ENCODE peak calls at places on chromosome 15, in seven cellular contexts. P, U, J, F, N, V and Q are unnamed samples.

GRCh38 chr15:39781967-39782292 is 711 bp downstream of the FSIP1 start:
- DNase-seq in U (no peak), F (peak; percentile 32), V (no peak), N (no peak), P (no peak), J (no peak), Q (no peak)

GRCh38 chr15:71314956-71315537 is 199.8 kb downstream of the THSD4 start:
- DNase-seq in N (no peak), U (no peak), J (no peak), P (peak; percentile 58), V (no peak), F (no peak), Q (no peak)

GRCh38 chr15:99566157-99566900 is 545 bp downstream of the MEF2A start:
- DNase-seq in U (no peak), V (peak; percentile 41), F (no peak), J (peak; percentile 33), N (peak; percentile 50), P (peak; percentile 66), Q (no peak)

GRCh38 chr15:100029045-100029444 is 295.8 kb upstream of the LYSMD4 start:
- DNase-seq in V (no peak), U (no peak), P (no peak), J (no peak), N (no peak), F (no peak), Q (no peak)

GRCh38 chr15:75904241-75904631 is 558 bp downstream of the FBXO22 start:
- DNase-seq in P (peak; percentile 76), V (peak; percentile 50), N (no peak), J (peak; percentile 56), F (no peak), U (no peak), Q (no peak)

GRCh38 chr15:38699633-38700230 is 135.1 kb upstream of the RASGRP1 start:
- DNase-seq in P (no peak), U (no peak), V (peak; percentile 76), F (no peak), J (peak; percentile 71), N (peak; percentile 34), Q (no peak)

GRCh38 chr15:51924146-51925068 is 47.2 kb downstream of the LEO1 start:
- DNase-seq in N (peak; percentile 57), J (no peak), V (no peak), P (no peak), U (no peak), F (no peak), Q (no peak)

GRCh38 chr15:86002444-86002843 is 77.2 kb upstream of the AGBL1 start:
- DNase-seq in U (no peak), V (no peak), N (no peak), F (no peak), P (no peak), J (no peak), Q (no peak)

GRCh38 chr15:89768071-89768500 is 8.0 kb upstream of the MESP2 start:
- DNase-seq in U (no peak), N (peak; percentile 58), V (peak; percentile 46), F (no peak), P (peak; percentile 49), J (no peak), Q (no peak)

GRCh38 chr15:29322407-29322806 is 52.8 kb upstream of the NSMCE3 start:
- DNase-seq in J (peak; percentile 23), U (no peak), P (no peak), N (no peak), F (no peak), V (no peak), Q (peak; percentile 7)

GRCh38 chr15:90101969-90102890 is at the start of gene IDH2:
- DNase-seq in F (peak; percentile 81), J (peak; percentile 87), P (peak; percentile 89), U (no peak), N (peak; percentile 91), V (peak; percentile 87), Q (no peak)

GRCh38 chr15:34154725-34155204 is 52.9 kb downstream of the PGBD4 start:
- DNase-seq in U (no peak), N (no peak), P (no peak), F (no peak), J (no peak), V (no peak), Q (no peak)

DNA sequence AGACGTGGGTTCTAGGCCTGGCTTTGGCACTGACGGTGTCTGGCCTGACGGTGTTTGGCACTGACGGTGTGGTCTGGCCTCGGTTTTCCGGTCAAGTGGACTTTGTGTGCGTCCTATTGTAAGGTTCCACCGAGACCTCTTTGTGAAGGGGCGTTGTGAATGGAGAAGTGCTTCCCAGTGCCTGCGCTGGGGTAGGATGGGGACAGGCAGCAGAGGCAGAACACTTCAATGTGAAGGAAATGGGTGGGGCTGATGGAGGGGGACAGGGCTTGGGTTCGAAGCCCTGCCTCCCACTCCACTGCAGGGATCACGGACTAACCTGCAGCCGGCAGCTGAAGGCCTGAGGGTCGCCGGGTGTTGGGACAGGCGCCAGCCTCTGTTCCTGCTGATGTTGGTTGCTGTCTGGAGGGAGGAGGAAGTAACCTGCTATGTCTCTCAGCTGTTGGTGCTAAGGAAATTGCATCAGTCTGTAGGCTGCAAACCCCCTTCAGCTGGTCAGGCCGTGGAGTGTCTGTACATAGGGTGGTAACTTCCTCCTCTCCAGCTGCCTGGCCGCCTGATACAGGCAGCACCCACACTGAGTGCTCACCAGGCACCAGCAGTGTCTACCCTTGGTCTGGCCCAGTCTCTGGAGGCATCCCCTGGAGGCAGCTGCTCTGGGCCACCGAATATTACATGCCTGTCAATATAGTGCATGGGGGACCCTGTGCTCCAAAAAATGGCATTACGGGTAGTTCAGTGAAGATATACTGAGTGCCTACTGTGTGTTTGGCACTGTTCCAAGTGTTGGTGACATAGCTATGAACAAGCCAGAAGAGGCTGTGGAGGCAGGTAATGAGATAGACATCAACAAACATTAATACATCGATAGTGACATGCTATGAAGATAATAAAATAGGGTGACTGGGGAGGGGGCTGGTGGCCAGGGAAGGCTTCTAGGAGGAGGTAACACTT is 1.1 kb downstream of the TM6SF1 start:
- DNase-seq in U (peak; percentile 24), N (peak; percentile 68), V (peak; percentile 41), F (no peak), P (no peak), J (peak; percentile 90), Q (no peak)
- H3K4me3 ChIP-seq in U (peak overlapping the region; percentile 67), N (no peak overlapping the region), V (no peak overlapping the region), F (no peak overlapping the region), P (no peak overlapping the region), J (peak overlapping the region; percentile 77), Q (peak overlapping the region; percentile 55)

DNA sequence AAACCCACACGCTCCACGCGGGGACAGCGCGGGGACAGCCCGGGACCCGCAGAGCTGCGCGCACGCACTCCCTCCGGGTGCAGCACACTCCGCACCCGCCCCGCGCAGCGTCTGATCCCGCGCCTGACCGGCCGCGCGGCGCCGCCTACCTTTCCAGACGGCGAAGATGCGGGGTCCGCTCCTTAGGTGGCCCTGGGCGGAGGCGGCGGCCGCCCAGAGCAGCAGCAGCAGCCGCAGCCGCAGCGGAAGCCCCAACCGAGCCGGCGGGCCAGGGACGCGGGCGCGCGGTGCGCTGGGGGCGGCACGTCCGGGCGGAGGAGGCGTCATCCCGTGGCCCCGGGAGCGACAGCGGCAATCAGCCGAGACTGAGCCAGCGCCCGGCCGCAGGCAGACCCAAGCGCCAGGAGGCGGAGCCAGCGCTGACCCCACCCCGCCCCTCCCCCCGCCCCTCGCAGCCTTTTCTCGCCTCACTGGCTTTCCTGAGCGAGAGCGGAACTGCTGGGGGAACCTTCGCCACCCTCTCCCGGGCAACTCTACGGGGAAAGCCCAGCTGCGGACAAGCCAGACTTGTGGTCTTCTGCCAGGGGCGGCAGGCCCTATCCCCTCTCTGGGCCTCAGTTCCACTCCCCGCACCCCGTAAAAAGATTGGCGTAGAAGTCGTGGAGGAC is at the start of gene SEMA7A:
- DNase-seq in V (peak; percentile 84), U (peak; percentile 57), J (peak; percentile 70), N (peak; percentile 88), F (peak; percentile 86), P (peak; percentile 85), Q (peak; percentile 96)
- TF ChIP-seq POLR2A in V (peak; percentile 9), U (peak; percentile 98), J (peak; percentile 38), N (no peak), F (peak; percentile 69), P (peak; percentile 35), Q (no peak)

GRCh38 chr15:25057574-25057973 is 102.8 kb downstream of the SNRPN start:
- DNase-seq in V (no peak), F (no peak), N (no peak), U (no peak), J (no peak), P (peak; percentile 7), Q (no peak)

GRCh38 chr15:25055356-25056068 is 100.7 kb downstream of the SNRPN start:
- DNase-seq in V (no peak), P (peak; percentile 20), F (no peak), U (no peak), J (no peak), N (no peak), Q (peak; percentile 70)

GRCh38 chr15:25058080-25058785 is 103.4 kb downstream of the SNRPN start:
- DNase-seq in F (no peak), P (peak; percentile 20), V (no peak), N (no peak), J (no peak), U (no peak), Q (no peak)

GRCh38 chr15:25054943-25055342 is 100.2 kb downstream of the SNRPN start:
- DNase-seq in F (no peak), J (no peak), U (no peak), N (no peak), V (no peak), P (peak; percentile 33), Q (no peak)

DNA sequence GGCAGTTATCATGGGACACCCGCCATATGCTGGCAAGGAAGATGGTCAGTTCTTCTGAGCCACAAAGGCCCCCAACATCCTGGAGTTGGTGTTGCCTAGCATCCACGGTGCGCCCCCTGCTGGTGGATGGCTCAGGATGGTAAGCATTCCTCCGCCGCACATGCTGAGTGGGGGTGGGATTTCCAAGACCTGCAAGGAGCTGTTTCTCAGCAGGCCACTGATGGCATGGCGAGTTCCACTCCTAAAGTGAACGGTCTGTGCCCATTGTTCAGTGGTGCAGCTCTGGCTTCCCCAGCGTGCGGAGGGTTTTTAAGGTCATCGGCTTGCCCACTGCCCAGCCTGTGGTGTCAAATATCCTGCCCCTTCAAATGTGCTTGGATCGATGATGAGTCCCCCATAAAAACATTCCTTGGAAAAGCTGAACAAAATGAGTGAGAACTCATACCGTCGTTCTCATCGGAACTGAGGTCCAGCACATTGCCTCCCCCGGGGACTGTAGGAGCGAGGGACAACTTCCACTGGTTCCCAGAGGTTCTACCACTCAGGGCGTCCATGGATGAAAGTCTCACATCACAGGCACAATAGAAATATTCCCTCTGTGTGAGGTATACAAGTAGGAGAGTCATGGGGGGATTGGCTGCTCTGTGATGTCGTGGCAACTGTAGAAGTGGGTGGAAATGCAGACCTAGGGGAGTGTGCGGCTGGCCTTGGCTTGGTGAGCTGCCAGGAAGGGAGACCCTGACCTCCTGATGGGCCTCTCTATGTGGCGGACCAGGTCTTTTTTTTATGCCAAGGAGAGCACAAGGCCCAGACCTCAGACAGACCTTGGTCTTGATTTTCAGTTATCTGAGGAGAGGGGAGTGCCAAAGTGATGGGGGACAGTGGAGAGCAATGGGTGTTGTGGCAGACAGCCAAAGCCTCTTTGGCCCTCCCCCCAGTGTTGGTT is 102.0 kb downstream of the SNRPN start:
- DNase-seq in J (no peak), P (peak; percentile 19), U (no peak), V (no peak), F (no peak), N (no peak), Q (no peak)
- H3K9me3 ChIP-seq in J (peaks cover 64% of the 10 kb centered on the region), P (peaks cover 100% of the 10 kb centered on the region), U (peaks cover 76% of the 10 kb centered on the region), V (peaks cover 79% of the 10 kb centered on the region), F (peaks cover 100% of the 10 kb centered on the region), N (peaks cover 100% of the 10 kb centered on the region), Q (peaks cover 100% of the 10 kb centered on the region)

DNA sequence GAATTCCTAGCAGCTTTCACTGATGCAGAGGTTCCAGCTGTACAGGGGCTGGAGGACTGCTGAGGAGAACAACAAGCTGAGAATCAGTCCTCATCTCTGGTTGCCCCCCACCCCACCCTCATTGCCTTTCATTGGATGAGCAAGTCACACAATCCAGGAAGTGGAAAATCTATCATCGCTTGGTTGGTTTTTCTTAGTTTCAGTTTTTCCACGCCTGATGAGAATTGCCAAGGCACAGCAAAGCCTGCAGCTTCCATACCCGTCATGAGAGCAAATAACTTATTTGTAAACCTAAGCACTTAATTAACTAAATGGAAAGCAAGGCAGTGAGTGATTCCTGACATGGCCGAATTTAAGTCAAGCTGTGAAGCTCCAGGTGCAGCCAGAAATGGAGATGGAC is 21.4 kb upstream of the LIPC start:
- DNase-seq in V (no peak), J (peak; percentile 20), U (peak; percentile 27), F (no peak), P (no peak), N (no peak), Q (peak; percentile 75)
- H3K4me3 ChIP-seq in V (no peak overlapping the region), J (no peak overlapping the region), U (peak overlapping the region; percentile 33), F (no peak overlapping the region), P (peak overlapping the region; percentile 20), N (no peak overlapping the region), Q (peak overlapping the region; percentile 38)